ENCODE peak calls at places on chromosomes 13 and 19, in four cellular contexts. I is NCI-H1694; E is activated CD4-positive, CD25-positive, alpha-beta regulatory T cell; S is lower leg skin. R is an unnamed sample.

GRCh38 chr13:50130686-50131051 is 115.4 kb downstream of the KCNRG start:
- DNase-seq in E (no peak), I (no peak), S (no peak), R (no peak)

GRCh38 chr19:4081441-4082129 is 14.9 kb upstream of the ZBTB7A start:
- DNase-seq in E (no peak), I (no peak), S (no peak), R (no peak)

GRCh38 chr19:16897572-16898056 is 8.8 kb downstream of the F2RL3 start:
- DNase-seq in I (no peak), S (no peak), E (no peak), R (peak)

GRCh38 chr13:79593121-79593520 is 112.2 kb downstream of the NDFIP2 start:
- DNase-seq in E (no peak), S (no peak), I (no peak), R (no peak)

GRCh38 chr19:45973564-45974338 is at the start of gene NOVA2:
- DNase-seq in I (peak), E (no peak), S (no peak), R (no peak)

GRCh38 chr19:53870485-53870844 is 2.8 kb downstream of the MYADM start:
- DNase-seq in I (no peak), E (no peak), S (no peak), R (no peak)

GRCh38 chr13:80054806-80055205 is 286.1 kb downstream of the SPRY2 start:
- DNase-seq in S (no peak), E (no peak), I (no peak), R (no peak)

GRCh38 chr13:99403458-99403971 is 96.3 kb upstream of the GPR183 start:
- DNase-seq in E (no peak), I (no peak), S (no peak), R (no peak)

GRCh38 chr19:33631628-33631995 is 9.9 kb downstream of the CHST8 start:
- DNase-seq in S (no peak), I (no peak), E (no peak), R (no peak)

GRCh38 chr19:28159065-28159464 is 1053.9 kb downstream of the UQCRFS1 start:
- DNase-seq in S (no peak), I (no peak), E (no peak), R (no peak)

GRCh38 chr19:1843646-1844394 is 4.5 kb downstream of the REXO1 start:
- DNase-seq in S (no peak), E (no peak), I (no peak), R (no peak)

GRCh38 chr13:102620512-102620911 is 23.7 kb downstream of the TPP2 start:
- DNase-seq in E (no peak), I (peak), S (no peak), R (no peak)